ENCODE peak calls at places on chromosomes 1 and 21, in nine cellular contexts. L is aorta; H is H9; W is substantia nigra; O is IMR-90; F is neuronal stem cell; T is neural progenitor cell; Y is lower lobe of right lung; M is CD4-positive, alpha-beta T cell. B is an unnamed sample.

GRCh38 chr1:205216588-205216987 is 5.1 kb upstream of the DSTYK start:
- DNase-seq in L (no peak), H (peak), W (no peak), O (no peak), F (no peak), T (no peak), Y (no peak), M (no peak), B (no peak)

GRCh38 chr1:77238463-77238862 is 19.2 kb upstream of the PIGK start:
- DNase-seq in L (no peak), H (no peak), W (no peak), O (no peak), F (no peak), T (no peak), Y (no peak), M (no peak), B (no peak)

GRCh38 chr21:43812139-43812821 is 22.9 kb downstream of the RRP1 start:
- DNase-seq in L (no peak), H (no peak), W (no peak), O (no peak), F (no peak), T (no peak), Y (peak), M (no peak), B (no peak)

GRCh38 chr1:170445096-170445495 is 86.9 kb upstream of the GORAB start:
- DNase-seq in L (no peak), H (no peak), W (no peak), O (peak), F (no peak), T (no peak), Y (no peak), M (no peak), B (no peak)

GRCh38 chr1:244137725-244138124 is 86.6 kb downstream of the ZBTB18 start:
- DNase-seq in L (no peak), H (no peak), W (no peak), O (peak), F (no peak), T (no peak), Y (no peak), M (no peak), B (no peak)

GRCh38 chr1:37478890-37479254 is 4.5 kb downstream of the ZC3H12A start:
- DNase-seq in L (no peak), H (no peak), W (no peak), O (peak), F (no peak), T (no peak), Y (no peak), M (no peak), B (no peak)

GRCh38 chr21:41779659-41780058 is 12.8 kb upstream of the RIPK4 start:
- DNase-seq in L (peak), H (no peak), W (no peak), O (no peak), F (no peak), T (no peak), Y (no peak), M (no peak), B (no peak)

GRCh38 chr1:18635833-18636671 is 5.4 kb downstream of the PAX7 start:
- DNase-seq in L (no peak), H (peak), W (no peak), O (no peak), F (no peak), T (peak), Y (no peak), M (no peak), B (peak)

GRCh38 chr1:228474507-228474906 is 12.7 kb upstream of the RNF187 start:
- DNase-seq in L (no peak), H (no peak), W (no peak), O (no peak), F (no peak), T (peak), Y (no peak), M (no peak), B (no peak)

GRCh38 chr1:248752119-248752931 is 3.2 kb downstream of the LYPD8 start:
- DNase-seq in L (no peak), H (no peak), W (no peak), O (no peak), F (no peak), T (peak), Y (no peak), M (no peak), B (no peak)

GRCh38 chr1:159800177-159800935 is 1.8 kb upstream of the FCRL6 start:
- DNase-seq in L (no peak), H (no peak), W (no peak), O (no peak), F (no peak), T (no peak), Y (no peak), M (peak), B (no peak)

GRCh38 chr1:201659576-201659975 is 120.6 kb downstream of the NAV1 start:
- DNase-seq in L (no peak), H (no peak), W (no peak), O (no peak), F (no peak), T (no peak), Y (no peak), M (no peak), B (no peak)

GRCh38 chr1:220767312-220768126 is 19.2 kb upstream of the MTARC1 start:
- DNase-seq in L (no peak), H (no peak), W (no peak), O (peak), F (no peak), T (no peak), Y (no peak), M (no peak), B (no peak)

GRCh38 chr1:23291706-23292105 is 52.4 kb downstream of the HNRNPR start:
- DNase-seq in L (no peak), H (no peak), W (no peak), O (no peak), F (no peak), T (no peak), Y (no peak), M (no peak), B (no peak)

GRCh38 chr1:91570105-91570448 is 69.4 kb downstream of the CDC7 start:
- DNase-seq in L (no peak), H (no peak), W (no peak), O (no peak), F (no peak), T (no peak), Y (no peak), M (no peak), B (no peak)

GRCh38 chr1:223031690-223032601 is 111.1 kb downstream of the TLR5 start:
- DNase-seq in L (peak), H (peak), W (no peak), O (no peak), F (no peak), T (no peak), Y (no peak), M (no peak), B (no peak)

GRCh38 chr1:14598498-14599172 is at the start of gene KAZN:
- DNase-seq in L (peak), H (peak), W (no peak), O (no peak), F (peak), T (peak), Y (peak), M (no peak), B (peak)

GRCh38 chr1:167057297-167057688 is 32.9 kb downstream of the GPA33 start:
- DNase-seq in L (no peak), H (peak), W (no peak), O (peak), F (peak), T (peak), Y (no peak), M (no peak), B (peak)

GRCh38 chr1:9128520-9129371 is at the start of gene GPR157:
- DNase-seq in L (peak), H (peak), W (peak), O (peak), F (peak), T (peak), Y (peak), M (peak), B (no peak)

GRCh38 chr1:9126511-9126910 is 2.4 kb downstream of the GPR157 start:
- DNase-seq in L (no peak), H (no peak), W (no peak), O (no peak), F (no peak), T (no peak), Y (no peak), M (no peak), B (no peak)

GRCh38 chr1:9129391-9130041 is 614 bp upstream of the GPR157 start:
- DNase-seq in L (peak), H (peak), W (no peak), O (no peak), F (peak), T (peak), Y (peak), M (peak), B (no peak)

GRCh38 chr1:9127395-9128160 is 1.3 kb downstream of the GPR157 start:
- DNase-seq in L (peak), H (no peak), W (no peak), O (no peak), F (no peak), T (peak), Y (peak), M (no peak), B (no peak)

GRCh38 chr1:9128161-9128519 is 762 bp downstream of the GPR157 start:
- DNase-seq in L (peak), H (no peak), W (no peak), O (no peak), F (no peak), T (no peak), Y (peak), M (no peak), B (no peak)
- H3K27ac ChIP-seq in L (no peak), H (no peak), W (no peak), O (no peak), F (no peak), T (no peak), Y (peak), M (no peak), B (no peak)

DNA sequence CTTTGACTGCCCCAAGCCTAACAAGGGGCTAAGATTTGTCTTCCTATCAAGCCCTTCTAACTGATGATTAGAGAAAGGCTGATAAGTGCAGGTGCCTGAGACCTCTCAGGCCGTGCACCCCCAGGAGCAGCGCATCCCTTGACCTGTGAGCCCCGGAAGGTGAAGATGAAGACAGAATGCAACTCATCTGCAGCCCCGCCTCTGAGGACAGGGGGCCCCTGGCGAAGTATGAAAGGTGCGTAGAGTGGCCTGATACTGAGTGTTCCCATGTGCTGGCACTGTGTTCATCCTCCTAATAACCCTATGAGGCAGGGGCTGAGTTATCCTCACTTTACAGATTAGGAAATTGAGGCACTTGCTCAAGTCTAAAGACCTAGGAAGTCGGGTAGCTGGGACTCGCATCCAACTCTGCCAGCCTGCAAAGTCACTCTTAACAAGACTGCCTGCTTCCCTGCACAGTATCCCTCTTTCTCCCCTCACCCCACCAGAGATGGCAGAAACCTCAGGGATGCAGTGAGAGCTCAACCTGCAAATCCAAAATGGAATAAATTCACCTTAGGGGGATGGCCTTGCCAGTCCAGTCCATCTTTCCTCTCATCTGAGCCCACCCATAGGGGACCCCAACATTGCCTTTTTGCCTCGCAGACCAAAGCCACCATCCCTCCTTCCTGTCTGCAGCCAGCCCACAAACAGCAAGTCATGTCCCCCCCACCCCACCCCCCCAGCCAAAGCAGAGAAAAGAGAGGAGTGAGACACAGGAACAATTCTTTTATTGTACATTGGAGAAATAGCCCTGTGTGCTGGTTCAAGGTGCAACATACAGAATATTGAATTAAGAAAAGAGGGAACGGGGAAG is 4.1 kb downstream of the CAMK2N1 start:
- DNase-seq in L (no peak), H (no peak), W (no peak), O (no peak), F (no peak), T (no peak), Y (no peak), M (no peak), B (no peak)
- H3K27ac ChIP-seq in L (no peak), H (no peak), W (peak), O (peak), F (no peak), T (no peak), Y (no peak), M (no peak), B (no peak)

GRCh38 chr1:234989019-234989418 is 139.6 kb downstream of the TOMM20 start:
- DNase-seq in L (no peak), H (no peak), W (no peak), O (peak), F (peak), T (no peak), Y (no peak), M (no peak), B (no peak)
- H3K27ac ChIP-seq in L (no peak), H (no peak), W (no peak), O (peak), F (peak), T (no peak), Y (no peak), M (no peak), B (no peak)

DNA sequence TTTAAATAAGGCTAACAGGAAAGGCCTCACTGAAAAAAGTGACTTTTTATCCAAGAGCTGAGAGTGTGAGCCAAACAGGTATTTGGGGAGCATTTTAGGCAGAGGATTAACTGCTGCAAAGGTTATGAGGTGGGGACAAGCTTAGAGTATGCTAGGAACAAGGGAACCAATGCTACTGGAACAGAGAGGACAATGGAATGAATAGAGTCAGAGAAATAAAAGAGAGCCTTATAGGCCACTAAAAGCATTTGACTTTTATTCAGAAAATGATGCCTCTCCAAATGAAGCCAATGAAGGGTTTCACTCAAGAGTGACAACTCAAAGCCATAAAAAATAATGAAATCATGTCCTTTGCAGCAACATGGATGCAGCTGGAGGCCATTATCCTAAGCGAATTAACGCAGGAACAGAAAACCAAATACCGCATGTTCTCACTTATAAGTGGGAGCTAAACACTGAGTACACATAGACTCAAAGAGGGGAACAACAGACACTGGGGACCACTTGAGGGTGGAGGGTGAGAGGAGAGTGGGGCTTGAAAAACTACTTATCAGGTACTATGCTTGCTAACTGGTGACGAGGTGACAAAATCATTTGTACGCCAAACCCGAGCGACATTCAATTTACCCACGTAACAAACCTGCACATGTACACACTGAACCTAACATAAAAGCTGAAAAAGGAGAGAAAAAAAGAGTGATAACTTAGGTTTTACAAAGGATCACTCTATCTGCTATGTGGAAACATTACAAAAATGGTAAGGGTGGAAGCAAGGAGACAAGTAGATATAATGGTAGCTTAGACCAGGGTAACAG is 11.1 kb downstream of the PTP4A2 start:
- DNase-seq in L (no peak), H (no peak), W (no peak), O (no peak), F (no peak), T (peak), Y (no peak), M (no peak), B (no peak)
- H3K27ac ChIP-seq in L (no peak), H (no peak), W (peak), O (no peak), F (peak), T (peak), Y (no peak), M (no peak), B (no peak)

GRCh38 chr1:218463194-218464156 is 118.3 kb downstream of the TGFB2 start:
- DNase-seq in L (peak), H (no peak), W (no peak), O (peak), F (peak), T (peak), Y (peak), M (no peak), B (no peak)
- H3K27ac ChIP-seq in L (peak), H (no peak), W (no peak), O (peak), F (peak), T (peak), Y (peak), M (no peak), B (no peak)

DNA sequence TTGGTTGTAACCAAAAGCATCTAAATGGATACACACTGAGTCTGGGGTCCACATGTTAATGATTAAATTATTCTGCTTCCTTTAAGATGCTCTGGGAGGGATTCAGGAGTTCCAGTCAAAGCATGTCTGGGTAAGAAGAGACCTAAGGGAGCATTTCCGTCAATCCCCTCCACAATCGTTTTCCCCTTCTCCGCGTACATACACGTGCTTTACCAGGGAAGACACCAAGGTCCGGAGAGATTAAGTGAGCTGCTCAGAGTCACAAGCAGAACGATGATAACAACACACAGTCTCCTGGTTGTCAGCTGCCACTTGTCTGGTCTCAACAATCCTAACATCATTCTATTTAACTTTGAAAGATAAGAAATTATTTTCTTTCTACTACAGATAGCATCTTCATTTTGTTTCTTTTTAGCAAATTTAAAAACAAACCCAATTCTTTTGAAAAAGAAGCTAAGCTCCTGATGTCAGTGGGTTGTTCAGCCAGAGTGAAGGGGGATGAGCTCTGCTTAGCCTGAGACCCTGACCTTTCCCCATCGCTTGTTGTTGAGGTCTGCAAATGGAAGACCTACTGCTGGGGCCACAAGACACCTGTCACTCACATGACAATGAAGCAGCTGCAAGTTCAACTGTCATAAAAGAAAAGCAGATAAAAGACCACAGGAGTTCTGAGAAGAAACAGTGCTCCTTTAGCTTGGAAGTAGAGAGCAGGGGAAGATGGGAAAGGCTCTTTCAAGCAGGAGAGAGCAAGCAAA is 4.5 kb downstream of the PAFAH2 start:
- DNase-seq in L (no peak), H (no peak), W (no peak), O (no peak), F (no peak), T (no peak), Y (no peak), M (no peak), B (no peak)
- H3K27ac ChIP-seq in L (no peak), H (no peak), W (no peak), O (no peak), F (no peak), T (no peak), Y (no peak), M (no peak), B (peak)

DNA sequence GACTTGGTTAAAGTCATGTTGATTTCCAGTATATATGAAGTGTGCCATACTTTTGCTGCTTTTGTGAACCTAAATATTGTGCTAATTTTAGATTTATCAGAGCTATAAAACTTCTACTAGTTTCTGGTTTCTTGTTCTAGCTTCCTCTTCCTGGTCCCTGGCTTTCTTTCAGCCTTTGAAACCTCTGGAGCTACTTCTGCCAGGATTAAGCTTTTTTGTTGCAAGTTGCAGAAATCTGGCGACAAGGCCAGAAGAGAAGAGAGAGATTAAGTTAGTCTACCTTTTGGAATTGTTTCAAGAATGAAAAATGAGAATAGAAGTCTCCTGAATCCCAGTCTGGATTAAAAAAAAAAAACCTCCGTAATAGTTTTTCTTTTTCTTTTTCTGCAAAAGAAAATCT is 13.5 kb downstream of the RNF2 start:
- DNase-seq in L (no peak), H (no peak), W (no peak), O (no peak), F (no peak), T (no peak), Y (no peak), M (no peak), B (no peak)
- H3K27ac ChIP-seq in L (no peak), H (no peak), W (no peak), O (no peak), F (no peak), T (peak), Y (no peak), M (no peak), B (no peak)